ENCODE peak calls at places on chromosomes 3 and 15, in five cellular contexts. R is HFF-Myc, D is choroid plexus epithelial cell, V is testis, G is AG04450. F is an unnamed sample.

GRCh38 chr3:14765576-14766427 is 53.0 kb upstream of the FGD5 start:
- DNase-seq in R (no peak), D (no peak), V (no peak), G (no peak), F (no peak)

GRCh38 chr3:104273046-104273649 is 1093.6 kb upstream of the ALCAM start:
- DNase-seq in R (peak), D (peak), V (no peak), G (no peak), F (no peak)

GRCh38 chr15:81176291-81176893 is 20.3 kb upstream of the IL16 start:
- DNase-seq in R (no peak), D (no peak), V (peak), G (no peak), F (no peak)

GRCh38 chr3:84724877-84725276 is 233.9 kb upstream of the CADM2 start:
- DNase-seq in R (no peak), D (peak), V (no peak), G (no peak), F (no peak)

GRCh38 chr3:87350367-87351199 is 74.2 kb upstream of the POU1F1 start:
- DNase-seq in R (no peak), D (peak), V (peak), G (peak), F (no peak)

GRCh38 chr3:40086890-40087884 is 222.3 kb upstream of the EIF1B start:
- DNase-seq in R (no peak), D (peak), V (no peak), G (no peak), F (no peak)

GRCh38 chr3:156472150-156472549 is 82.8 kb downstream of the SSR3 start:
- DNase-seq in R (no peak), D (no peak), V (no peak), G (no peak), F (no peak)

GRCh38 chr3:58640700-58641372 is 25.7 kb downstream of the FAM3D start:
- DNase-seq in R (no peak), D (peak), V (peak), G (peak), F (peak)

GRCh38 chr3:56415672-56416071 is 52.6 kb downstream of the ERC2 start:
- DNase-seq in R (no peak), D (no peak), V (no peak), G (no peak), F (no peak)

GRCh38 chr3:52555056-52555455 is 18.7 kb downstream of the UQCC5 start:
- DNase-seq in R (no peak), D (no peak), V (no peak), G (no peak), F (no peak)

GRCh38 chr15:83108266-83109219 is 1.1 kb downstream of the TM6SF1 start:
- DNase-seq in R (no peak), D (peak), V (peak), G (peak), F (no peak)
- H3K4me3 ChIP-seq in R (no peak), D (peak), V (peak), G (peak), F (no peak)

GRCh38 chr3:161310649-161311423 is 60.5 kb downstream of the SPTSSB start:
- DNase-seq in R (no peak), D (no peak), V (no peak), G (no peak), F (no peak)

GRCh38 chr3:161314836-161315391 is 56.4 kb downstream of the SPTSSB start:
- DNase-seq in R (no peak), D (peak), V (no peak), G (no peak), F (no peak)

GRCh38 chr3:161320837-161321236 is 50.5 kb downstream of the SPTSSB start:
- DNase-seq in R (no peak), D (no peak), V (no peak), G (no peak), F (no peak)

GRCh38 chr3:161317077-161317476 is 54.2 kb downstream of the SPTSSB start:
- DNase-seq in R (no peak), D (no peak), V (no peak), G (no peak), F (no peak)

DNA sequence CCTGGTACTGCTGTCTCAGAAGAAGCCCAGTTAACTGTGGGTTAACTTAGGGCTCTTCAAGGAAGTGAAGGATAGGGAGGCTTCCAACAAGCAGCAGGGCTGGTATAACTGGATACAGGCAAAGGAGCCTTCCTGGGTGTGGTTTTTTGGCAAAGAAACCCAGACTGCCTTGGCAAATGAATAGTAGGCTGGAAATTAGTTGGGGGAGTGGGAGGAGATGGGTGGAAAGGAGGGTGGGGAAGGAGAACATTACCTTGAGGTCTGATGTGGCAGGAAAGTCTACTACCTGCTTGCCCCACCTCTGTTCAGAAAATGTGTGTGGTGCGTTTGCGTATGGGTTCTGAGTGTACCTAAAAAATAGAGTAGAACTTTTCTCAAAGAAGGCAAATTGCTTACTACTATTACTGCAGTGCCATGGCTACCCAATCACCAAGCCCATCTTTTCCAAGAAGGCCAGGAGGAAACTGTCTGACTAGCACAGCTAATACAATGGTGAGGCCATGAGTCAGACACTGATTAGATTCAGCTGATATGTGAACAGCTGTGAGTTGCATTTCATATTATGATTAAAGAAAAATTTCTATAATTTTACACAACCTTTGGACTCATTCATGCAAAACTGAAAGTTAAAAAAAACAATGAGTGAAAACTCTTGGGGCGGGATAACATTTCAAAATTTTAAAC is 55.2 kb downstream of the SPTSSB start:
- DNase-seq in R (no peak), D (peak), V (no peak), G (no peak), F (no peak)
- H3K4me3 ChIP-seq in R (no peak), D (no peak), V (no peak), G (no peak), F (no peak)

GRCh38 chr15:78362716-78363426 is 22.7 kb downstream of the CRABP1 start:
- DNase-seq in R (no peak), D (no peak), V (no peak), G (no peak), F (no peak)

GRCh38 chr15:78360426-78360825 is 20.3 kb downstream of the CRABP1 start:
- DNase-seq in R (peak), D (no peak), V (no peak), G (no peak), F (no peak)

GRCh38 chr15:78358114-78358513 is 18.0 kb downstream of the CRABP1 start:
- DNase-seq in R (no peak), D (peak), V (no peak), G (no peak), F (no peak)

GRCh38 chr15:78361956-78362506 is 21.9 kb downstream of the CRABP1 start:
- DNase-seq in R (no peak), D (no peak), V (no peak), G (no peak), F (no peak)

DNA sequence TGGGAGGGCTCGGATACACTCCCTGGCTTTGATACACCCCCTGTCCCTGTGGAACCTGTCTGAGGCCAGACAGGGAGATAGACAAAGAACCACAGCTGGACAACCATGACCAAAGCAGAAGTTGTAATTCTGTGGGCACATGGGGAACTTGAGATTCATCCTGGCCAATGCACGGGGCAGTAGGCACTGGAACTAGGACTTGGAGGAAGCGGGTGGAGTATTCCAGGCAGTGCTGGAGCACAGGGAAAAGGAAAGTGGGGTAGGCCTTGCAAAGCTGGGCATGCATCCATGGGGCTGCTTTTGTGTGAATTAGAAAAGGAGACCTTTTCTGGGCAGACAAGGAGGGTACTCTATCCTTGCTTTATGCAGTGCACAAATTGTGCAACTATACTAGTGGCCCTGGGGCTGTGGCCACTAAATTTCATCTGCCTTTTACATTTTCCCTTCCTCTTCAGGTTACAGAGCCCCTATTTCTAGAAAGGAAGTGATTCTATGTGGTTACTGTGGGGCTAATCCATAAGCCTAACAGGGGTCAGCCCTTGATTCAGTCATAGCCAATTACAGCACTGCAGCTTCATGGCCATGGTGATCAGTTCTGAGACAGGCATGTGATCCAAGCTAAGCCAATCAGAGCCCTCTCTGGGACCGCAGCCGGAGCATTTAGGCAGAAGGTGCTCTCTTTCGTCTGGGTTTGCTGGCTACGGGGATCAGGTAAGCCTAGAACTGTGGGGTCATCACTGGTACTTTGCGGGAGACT is 21.0 kb downstream of the CRABP1 start:
- DNase-seq in R (no peak), D (no peak), V (no peak), G (no peak), F (peak)
- H3K4me3 ChIP-seq in R (no peak), D (no peak), V (no peak), G (no peak), F (no peak)

DNA sequence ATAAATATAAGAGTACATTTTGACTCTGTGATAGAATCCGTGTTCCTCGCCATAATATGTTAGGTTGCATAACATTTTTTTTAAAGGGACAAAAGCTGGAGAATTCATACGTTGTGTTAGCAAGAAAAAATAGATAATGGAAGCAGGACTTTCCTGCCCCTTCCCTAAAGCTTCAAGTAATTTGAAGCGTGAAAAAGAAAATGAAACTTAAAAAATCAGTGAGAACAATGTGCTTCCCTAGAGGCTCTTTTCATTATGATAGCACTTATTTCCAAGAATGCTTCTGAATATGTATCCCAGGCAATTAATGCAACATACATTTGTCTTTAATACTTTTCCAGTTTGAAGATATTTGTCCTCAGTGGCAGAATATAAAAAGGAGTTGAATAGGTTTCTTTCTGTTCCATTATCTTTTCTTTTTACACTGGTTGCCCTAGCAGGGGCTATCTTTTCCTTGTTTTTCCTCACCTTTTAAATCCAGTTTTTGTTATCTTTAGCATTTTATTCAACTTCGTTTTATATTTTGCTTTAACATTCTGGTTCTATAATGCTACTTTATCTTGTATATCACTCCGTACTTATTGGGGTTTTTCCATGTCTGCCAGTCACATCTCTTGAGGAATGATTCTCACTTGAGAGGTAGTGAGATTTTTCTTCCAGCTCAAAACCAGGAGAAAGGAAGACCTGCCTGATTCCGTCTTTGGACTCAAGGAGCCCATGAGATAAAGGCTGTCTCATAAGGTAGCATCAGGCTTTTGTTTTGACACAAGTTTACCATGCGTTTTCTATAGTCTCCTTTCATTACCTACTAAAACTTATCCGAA is 113.8 kb downstream of the MBNL1 start:
- DNase-seq in R (no peak), D (peak), V (no peak), G (no peak), F (no peak)
- H3K4me3 ChIP-seq in R (no peak), D (peak), V (no peak), G (no peak), F (no peak)

GRCh38 chr15:90062729-90063684 is 39.3 kb downstream of the IDH2 start:
- DNase-seq in R (no peak), D (no peak), V (peak), G (no peak), F (no peak)

GRCh38 chr15:90064931-90065681 is 37.2 kb downstream of the IDH2 start:
- DNase-seq in R (no peak), D (no peak), V (peak), G (no peak), F (peak)

GRCh38 chr15:90062023-90062728 is 40.1 kb downstream of the IDH2 start:
- DNase-seq in R (no peak), D (peak), V (no peak), G (no peak), F (no peak)

GRCh38 chr15:90065682-90066049 is 36.6 kb downstream of the IDH2 start:
- DNase-seq in R (no peak), D (no peak), V (no peak), G (no peak), F (no peak)

DNA sequence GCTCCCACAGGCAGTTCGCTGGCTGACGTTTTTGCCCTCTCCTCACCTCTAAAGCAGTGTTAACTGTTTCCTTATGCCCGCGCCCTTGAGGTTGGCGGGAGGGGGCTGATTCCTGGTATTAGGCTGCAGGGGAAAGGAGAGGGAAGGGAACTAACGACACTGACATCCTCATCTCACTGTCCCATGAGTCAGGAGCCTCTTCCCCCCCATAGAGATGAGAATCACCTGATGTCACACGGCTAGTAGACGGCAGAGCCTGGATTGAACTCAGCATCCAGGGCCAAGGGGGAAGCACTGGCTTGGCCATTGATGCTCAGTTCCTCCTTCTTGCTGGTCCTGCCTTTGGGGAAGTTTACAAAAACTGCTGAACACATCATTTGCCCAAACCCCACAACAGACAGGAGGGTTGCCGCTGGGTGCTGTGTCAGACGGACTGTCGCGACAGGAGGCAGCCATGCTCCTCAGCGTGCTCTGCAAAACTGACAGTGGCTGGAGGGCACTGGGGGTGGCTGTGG is 38.5 kb downstream of the IDH2 start:
- DNase-seq in R (no peak), D (no peak), V (peak), G (no peak), F (no peak)
- H3K4me3 ChIP-seq in R (no peak), D (no peak), V (no peak), G (no peak), F (no peak)

GRCh38 chr3:123587399-123587798 is 2.5 kb upstream of the HACD2 start:
- DNase-seq in R (no peak), D (no peak), V (no peak), G (no peak), F (no peak)
- H3K4me3 ChIP-seq in R (no peak), D (no peak), V (no peak), G (no peak), F (no peak)

GRCh38 chr15:99123706-99124451 is 19.0 kb downstream of the SYNM start:
- DNase-seq in R (peak), D (peak), V (peak), G (peak), F (peak)
- H3K4me3 ChIP-seq in R (peak), D (peak), V (no peak), G (peak), F (no peak)

GRCh38 chr3:172213765-172214358 is 174.5 kb downstream of the FNDC3B start:
- DNase-seq in R (no peak), D (no peak), V (no peak), G (no peak), F (no peak)
- H3K4me3 ChIP-seq in R (no peak), D (no peak), V (no peak), G (no peak), F (no peak)

GRCh38 chr3:79057756-79058155 is 710.0 kb downstream of the ROBO1 start:
- DNase-seq in R (no peak), D (no peak), V (no peak), G (no peak), F (no peak)
- H3K4me3 ChIP-seq in R (no peak), D (no peak), V (no peak), G (no peak), F (no peak)

DNA sequence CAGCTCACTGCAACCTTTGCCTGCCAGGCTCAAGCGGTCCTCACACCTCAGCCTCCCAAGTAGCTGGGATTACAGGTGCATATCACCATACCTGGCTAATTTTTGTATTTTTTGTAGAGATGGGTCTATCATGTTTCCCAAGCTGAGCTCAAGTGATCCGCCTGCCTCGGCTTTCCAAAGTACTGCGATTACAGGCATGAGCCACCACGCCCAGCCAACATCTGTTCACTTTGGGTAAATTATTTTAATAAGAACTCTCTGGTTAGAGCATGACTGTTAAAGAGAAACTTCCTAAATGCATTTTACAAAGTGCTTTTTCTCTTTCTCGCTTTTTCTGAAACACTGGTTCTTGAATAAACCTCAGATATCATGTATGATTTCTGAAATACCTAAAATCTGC is 172.5 kb downstream of the PTPRG start:
- DNase-seq in R (no peak), D (no peak), V (peak), G (no peak), F (no peak)
- H3K4me3 ChIP-seq in R (no peak), D (no peak), V (no peak), G (no peak), F (no peak)

F was measured in WERI-Rb-1.